ENCODE peak calls at places on chromosome 15, in five cellular contexts. P, R, M, K and I are unnamed samples. For H3K27me3, the result is how much of the 10 kb centered on the place peaks cover.

GRCh38 chr15:97009036-97009555 is 678.6 kb downstream of the NR2F2 start:
- DNase-seq in P (no peak), R (no peak), M (no peak), K (no peak), I (no peak)

GRCh38 chr15:56244237-56244810 is 645 bp upstream of the RFX7 start:
- DNase-seq in P (peak), R (no peak), M (peak), K (peak), I (peak)

GRCh38 chr15:50051811-50052419 is 67.1 kb downstream of the ATP8B4 start:
- DNase-seq in P (peak), R (no peak), M (no peak), K (peak), I (no peak)

GRCh38 chr15:56759450-56759845 is 26.1 kb upstream of the ZNF280D start:
- DNase-seq in P (no peak), R (no peak), M (peak), K (peak), I (no peak)

GRCh38 chr15:96066852-96067490 is 263.5 kb upstream of the NR2F2 start:
- DNase-seq in P (no peak), R (no peak), M (no peak), K (no peak), I (no peak)

GRCh38 chr15:51044037-51044712 is 50.5 kb downstream of the TNFAIP8L3 start:
- DNase-seq in P (no peak), R (no peak), M (no peak), K (no peak), I (no peak)

GRCh38 chr15:34650177-34650576 is 66.7 kb upstream of the GOLGA8B start:
- DNase-seq in P (no peak), R (no peak), M (no peak), K (no peak), I (no peak)

GRCh38 chr15:40775740-40776536 is 6.2 kb downstream of the C15orf62 start:
- DNase-seq in P (no peak), R (no peak), M (no peak), K (no peak), I (no peak)

GRCh38 chr15:92970656-92971055 is 70.5 kb downstream of the CHD2 start:
- DNase-seq in P (no peak), R (no peak), M (no peak), K (no peak), I (no peak)

GRCh38 chr15:63122002-63122893 is 587 bp downstream of the LACTB start:
- DNase-seq in P (peak), R (peak), M (peak), K (peak), I (peak)

DNA sequence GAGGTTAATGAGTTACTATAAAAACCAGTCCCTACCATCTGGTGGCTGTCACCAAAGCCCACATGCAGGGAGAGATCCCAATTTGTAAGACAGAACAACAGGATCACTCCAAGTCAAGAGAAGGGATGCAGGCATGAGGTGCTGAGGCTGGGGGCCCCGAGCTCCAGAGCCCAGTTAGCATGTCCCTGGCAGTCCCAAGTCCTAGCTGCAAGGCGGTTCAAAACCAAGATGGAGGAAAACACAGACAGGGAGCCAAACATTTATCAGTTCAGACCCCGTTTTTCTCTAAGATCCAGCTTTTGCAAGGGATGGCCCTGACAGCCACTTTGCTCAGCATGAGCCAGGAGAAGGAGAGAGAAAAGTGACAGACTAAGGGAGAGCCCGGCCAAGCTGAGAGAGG is 207.0 kb downstream of the UACA start:
- DNase-seq in P (no peak), R (no peak), M (peak), K (no peak), I (peak)
- H3K27me3 ChIP-seq in P (under half), R (under half), M (under half), K (under half), I (under half)

DNA sequence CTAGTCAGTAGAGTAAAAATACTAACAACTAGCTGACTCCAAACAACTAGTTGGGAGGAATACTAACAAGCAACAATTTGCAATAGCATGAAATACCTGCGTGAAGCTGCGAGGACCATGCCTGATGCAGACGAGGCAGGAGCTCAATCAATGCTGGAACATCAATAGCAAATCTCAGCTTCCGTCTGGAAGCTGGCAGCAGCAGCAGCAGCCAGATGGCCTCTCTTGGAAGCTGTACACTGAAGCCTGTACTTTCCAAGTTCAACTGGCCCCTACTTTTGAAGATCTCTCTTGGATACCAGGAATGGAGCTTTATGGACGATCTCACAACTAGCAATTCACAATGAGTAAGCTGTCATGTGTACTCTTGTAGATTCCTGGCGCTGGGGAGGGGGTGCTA is 47.9 kb downstream of the THBS1 start:
- DNase-seq in P (no peak), R (no peak), M (no peak), K (no peak), I (no peak)
- TF ChIP-seq POLR2A in P (no peak), R (no peak), M (no peak), K (no peak), I (no peak)

GRCh38 chr15:90648137-90649070 is 68.7 kb upstream of the BLM start:
- DNase-seq in P (peak), R (no peak), M (peak), K (peak), I (peak)
- TF ChIP-seq POLR2AphosphoS5 in P (no peak), R (no peak), M (peak), K (peak), I (peak)

DNA sequence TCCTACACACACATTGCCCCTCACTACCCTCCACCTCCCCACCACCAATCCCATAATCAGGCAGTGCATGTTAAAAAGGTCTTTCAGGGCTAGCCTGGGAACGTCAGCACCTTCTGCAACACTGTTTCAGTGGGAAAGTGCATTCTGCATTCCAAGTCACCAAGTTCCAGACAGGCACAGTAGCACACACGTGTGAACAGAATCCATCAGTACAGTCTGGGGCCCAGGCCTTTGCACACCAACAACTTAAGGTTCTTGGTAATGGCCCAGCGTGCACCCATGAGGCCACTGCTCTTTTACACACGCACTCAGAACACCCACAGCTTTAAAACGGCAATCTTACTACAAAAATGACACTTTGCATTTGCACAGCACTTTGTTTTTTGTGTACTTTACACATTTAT is 1.2 kb downstream of the ANXA2 start:
- DNase-seq in P (no peak), R (no peak), M (no peak), K (no peak), I (no peak)
- H3K27me3 ChIP-seq in P (under half), R (under half), M (under half), K (under half), I (under half)

GRCh38 chr15:64928626-64929220 is 17.0 kb downstream of the ANKDD1A start:
- DNase-seq in P (no peak), R (no peak), M (no peak), K (no peak), I (no peak)
- TF ChIP-seq POLR2A in P (no peak), R (no peak), M (no peak), K (no peak), I (no peak)

GRCh38 chr15:78034495-78035191 is 42.9 kb downstream of the TBC1D2B start:
- DNase-seq in P (no peak), R (peak), M (peak), K (peak), I (no peak)
- TF ChIP-seq POLR2AphosphoS5 in P (no peak), R (no peak), M (no peak), K (no peak), I (no peak)

GRCh38 chr15:76190767-76191538 is 120.3 kb downstream of the ETFA start:
- DNase-seq in P (peak), R (peak), M (peak), K (peak), I (peak)
- H3K27me3 ChIP-seq in P (under half), R (under half), M (under half), K (under half), I (under half)

DNA sequence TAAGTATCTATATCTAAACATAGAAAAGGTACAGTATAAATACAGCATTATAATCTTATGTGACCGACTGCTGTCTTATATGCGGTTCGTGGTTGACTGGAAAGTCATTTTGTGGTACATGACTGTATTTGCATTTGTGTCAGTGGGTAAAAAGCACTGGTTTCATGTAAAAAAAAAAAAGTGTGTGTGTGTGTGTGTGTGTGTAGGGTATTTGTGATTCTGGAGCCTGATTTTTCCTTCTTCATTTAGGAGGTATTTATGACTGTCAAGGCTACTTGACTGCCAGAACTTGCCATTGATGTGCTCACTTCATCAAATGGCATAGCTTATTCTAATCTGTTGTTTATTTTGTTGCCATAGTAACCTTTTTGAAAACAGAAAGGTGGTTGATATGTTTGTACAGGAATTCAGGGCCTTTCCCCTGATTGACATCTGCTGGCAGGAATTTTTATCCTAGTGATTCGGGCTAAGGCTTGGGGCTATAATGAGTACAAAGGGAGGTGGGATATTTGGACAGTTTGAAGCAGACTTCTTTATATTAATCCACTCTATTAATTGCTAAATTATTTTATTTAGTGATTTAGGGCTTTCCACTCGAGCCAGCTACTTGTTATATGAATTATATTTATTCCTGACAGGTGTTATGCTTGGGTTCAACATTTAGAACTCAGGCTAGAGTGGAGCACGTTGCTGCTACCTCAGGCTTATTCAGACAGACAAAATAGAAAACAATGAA is 63.4 kb downstream of the AKAP13 start:
- DNase-seq in P (peak), R (peak), M (no peak), K (no peak), I (no peak)
- TF ChIP-seq POLR2A in P (no peak), R (no peak), M (no peak), K (no peak), I (no peak)